ENCODE peak calls at places on chromosomes 2 and 18, in seven cellular contexts. Q, X, B, H, L, K and D are unnamed samples.

GRCh38 chr18:2536493-2536892 is 34.8 kb downstream of the METTL4 start:
- DNase-seq in K (no peak), X (no peak), L (no peak), Q (no peak), H (no peak), B (no peak), D (no peak)

GRCh38 chr18:49486617-49486958 is 446 bp downstream of the C18orf32 start:
- DNase-seq in L (no peak), B (no peak), Q (no peak), X (no peak), H (no peak), K (no peak), D (no peak)

GRCh38 chr2:65064728-65065552 is 8.7 kb downstream of the CEP68 start:
- DNase-seq in Q (peak; percentile 20), L (peak; percentile 76), X (no peak), B (no peak), H (peak; percentile 45), K (peak; percentile 63), D (peak; percentile 54)

GRCh38 chr2:167310442-167310841 is 422.2 kb downstream of the XIRP2 start:
- DNase-seq in H (no peak), L (no peak), X (no peak), Q (no peak), B (no peak), K (no peak), D (no peak)

GRCh38 chr2:96771792-96772618 is 11.3 kb downstream of the CNNM4 start:
- DNase-seq in Q (no peak), B (no peak), K (peak; percentile 41), L (no peak), H (no peak), X (no peak), D (peak; percentile 84)

GRCh38 chr2:12090590-12090989 is 344.2 kb downstream of the LPIN1 start:
- DNase-seq in B (no peak), K (no peak), X (no peak), Q (no peak), H (no peak), L (no peak), D (no peak)

GRCh38 chr2:150255528-150255927 is 231.9 kb downstream of the RND3 start:
- DNase-seq in Q (no peak), H (no peak), K (no peak), L (no peak), X (no peak), B (no peak), D (no peak)

GRCh38 chr2:233457356-233457755 is 103.1 kb downstream of the DGKD start:
- DNase-seq in X (no peak), L (no peak), Q (no peak), B (no peak), H (no peak), K (no peak), D (no peak)

GRCh38 chr2:240565267-240566202 is 2.7 kb upstream of the RNPEPL1 start:
- DNase-seq in B (peak; percentile 22), K (peak; percentile 66), X (peak; percentile 93), H (peak; percentile 52), Q (peak; percentile 12), L (peak; percentile 75), D (peak; percentile 90)

GRCh38 chr2:164714471-164714870 is 93.2 kb upstream of the GRB14 start:
- DNase-seq in L (no peak), X (no peak), H (no peak), B (no peak), K (no peak), Q (no peak), D (no peak)

GRCh38 chr2:44546469-44547127 is 184.9 kb downstream of the CAMKMT start:
- DNase-seq in L (peak; percentile 21), K (no peak), H (no peak), X (no peak), B (no peak), Q (no peak), D (no peak)

GRCh38 chr2:201360256-201360655 is 3.1 kb upstream of the FLACC1 start:
- DNase-seq in K (no peak), X (no peak), Q (no peak), B (no peak), H (no peak), L (no peak), D (no peak)
- TF ChIP-seq CTCF in K (no peak), X (no peak), Q (no peak), B (no peak), H (no peak), L (no peak), D (no peak)

GRCh38 chr2:16630463-16630862 is 35.2 kb downstream of the CYRIA start:
- DNase-seq in Q (no peak), X (no peak), H (no peak), B (no peak), L (peak; percentile 22), K (no peak), D (no peak)
- TF ChIP-seq CTCF in Q (no peak), X (no peak), H (no peak), B (no peak), L (no peak), K (peak; percentile 8), D (no peak)

DNA sequence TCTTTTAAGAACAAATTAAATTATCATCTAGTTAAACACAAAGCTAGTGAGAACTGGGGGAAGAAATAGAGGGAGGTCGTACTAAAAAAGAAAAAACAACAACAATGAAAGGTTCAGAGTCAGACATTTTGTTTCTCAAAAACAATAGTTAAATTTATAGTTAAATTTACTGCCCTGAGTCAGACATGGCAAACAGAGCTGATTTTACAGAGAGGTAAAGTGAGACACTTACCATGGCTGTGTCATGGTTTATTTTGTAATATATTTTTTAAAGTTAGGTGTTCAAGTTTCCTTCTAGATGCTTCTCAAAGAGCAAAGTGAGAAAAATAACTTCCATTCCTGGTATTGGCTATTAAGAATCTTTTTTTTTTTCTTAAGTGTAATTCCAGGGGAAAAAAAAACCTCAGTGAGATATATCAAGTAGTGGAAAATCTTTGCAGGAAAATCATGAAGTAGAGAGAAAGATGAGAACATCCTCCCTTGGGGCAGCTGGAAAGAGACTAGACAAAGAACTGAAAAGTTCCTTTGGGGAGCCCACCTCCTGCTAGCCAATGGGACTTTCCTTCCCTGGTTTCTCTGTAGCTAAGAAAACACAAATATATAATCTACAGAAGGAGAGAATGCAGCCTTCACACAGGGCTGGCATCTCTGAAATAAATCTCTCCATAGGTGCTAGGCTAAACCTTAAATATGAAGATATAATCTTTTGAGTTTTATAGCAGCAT is 12.3 kb downstream of the KLF7 start:
- DNase-seq in L (no peak), Q (no peak), B (no peak), X (no peak), K (no peak), H (no peak), D (no peak)
- TF ChIP-seq CTCF in L (no peak), Q (no peak), B (no peak), X (no peak), K (no peak), H (no peak), D (no peak)

DNA sequence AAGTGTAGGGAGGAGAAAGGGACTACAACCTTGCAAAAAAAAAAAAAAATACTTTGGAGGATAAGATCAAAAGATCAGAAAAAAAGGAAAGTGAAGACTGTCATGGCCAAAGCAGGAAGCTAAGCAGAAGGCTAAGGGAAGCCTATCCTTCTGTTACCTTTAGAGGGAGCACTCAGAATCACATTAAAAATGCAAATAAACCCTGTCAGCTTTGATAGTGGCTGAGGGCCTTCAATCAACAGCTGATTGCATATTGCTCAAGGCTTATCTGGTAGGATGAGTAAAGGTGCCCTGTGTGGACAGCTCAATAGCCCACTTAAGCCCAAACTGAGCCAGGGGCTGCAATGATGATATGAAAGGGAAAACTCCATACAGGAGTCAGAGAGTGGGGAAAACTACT is 1021.2 kb downstream of the LRP1B start:
- DNase-seq in L (peak; percentile 2), X (no peak), K (no peak), Q (no peak), B (peak; percentile 38), H (no peak), D (no peak)
- TF ChIP-seq CTCF in L (no peak), X (no peak), K (no peak), Q (peak; percentile 20), B (peak; percentile 60), H (no peak), D (no peak)

GRCh38 chr2:39135678-39136259 is 14.9 kb upstream of the SOS1 start:
- DNase-seq in X (no peak), L (no peak), H (no peak), K (no peak), B (no peak), Q (no peak), D (no peak)

GRCh38 chr2:39128919-39129391 is 8.1 kb upstream of the SOS1 start:
- DNase-seq in Q (no peak), B (no peak), X (no peak), H (no peak), L (no peak), K (no peak), D (peak; percentile 42)

GRCh38 chr2:39127973-39128372 is 7.1 kb upstream of the SOS1 start:
- DNase-seq in Q (no peak), H (no peak), X (no peak), L (peak; percentile 29), B (no peak), K (no peak), D (peak; percentile 19)

GRCh38 chr2:39136799-39137198 is 15.9 kb upstream of the SOS1 start:
- DNase-seq in Q (no peak), B (no peak), X (no peak), K (no peak), H (no peak), L (no peak), D (no peak)

DNA sequence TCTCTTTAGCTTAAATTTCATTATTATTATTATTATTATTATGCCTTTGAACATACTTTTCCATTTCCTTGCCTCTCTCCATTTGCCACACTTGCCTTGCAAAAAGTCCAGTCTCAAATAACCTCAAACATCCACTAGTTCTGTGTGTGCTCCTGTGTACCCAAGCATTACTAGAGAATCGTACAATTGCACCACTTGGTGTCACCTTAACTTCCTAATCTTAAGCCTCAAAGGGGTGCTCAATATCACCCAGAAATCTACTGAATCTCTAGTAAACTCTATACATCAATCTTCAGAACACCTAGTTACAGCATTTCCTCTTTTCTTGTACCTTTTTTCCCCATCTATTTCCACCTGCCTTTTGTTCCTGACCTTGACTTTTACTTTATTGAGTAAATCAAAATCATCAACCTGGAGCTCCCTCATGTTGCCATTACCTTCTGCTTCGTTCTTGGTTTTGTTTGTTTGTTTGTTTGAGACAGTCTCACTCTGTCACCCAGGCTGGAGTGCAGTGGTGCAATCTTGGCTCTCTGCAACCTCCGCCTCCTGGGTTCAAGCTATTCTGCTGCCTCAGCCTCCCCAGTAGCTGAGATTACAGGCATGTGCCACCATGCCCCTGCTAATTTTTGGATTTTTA is 12.5 kb upstream of the SOS1 start:
- DNase-seq in B (no peak), X (no peak), L (no peak), K (no peak), Q (no peak), H (no peak), D (no peak)
- TF ChIP-seq CTCF in B (no peak), X (no peak), L (no peak), K (no peak), Q (no peak), H (no peak), D (no peak)

DNA sequence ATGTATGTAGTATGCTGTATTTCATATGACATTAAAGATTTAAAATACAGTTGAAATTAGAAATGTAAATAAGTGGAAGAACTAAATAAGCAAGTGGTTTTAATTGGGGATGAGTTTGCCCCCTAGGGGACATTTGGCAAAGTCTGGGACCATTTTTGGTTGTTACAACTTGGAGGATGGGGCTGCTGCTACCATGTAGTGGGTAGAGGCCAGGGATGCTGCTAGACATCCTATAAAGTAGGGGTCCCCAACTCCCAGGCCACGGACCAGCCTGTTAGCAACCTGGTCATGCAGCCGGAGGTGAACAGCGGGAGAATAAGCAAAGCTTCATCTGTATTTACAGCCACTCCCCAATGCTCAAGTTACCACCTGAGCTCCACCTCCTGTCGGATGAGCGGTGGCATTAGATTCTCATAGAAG is 27.9 kb upstream of the ASNSD1 start:
- DNase-seq in K (no peak), L (no peak), Q (no peak), H (no peak), X (peak; percentile 58), B (no peak), D (no peak)
- TF ChIP-seq CTCF in K (no peak), L (no peak), Q (peak; percentile 29), H (peak; percentile 21), X (peak; percentile 5), B (peak; percentile 69), D (peak; percentile 15)